ENCODE peak calls at places on chromosome 14, in five cellular contexts. One of them, this sample, is unnamed.
A peak's percentile ranks its signal among the peaks of the same experiment; 100 is the strongest.

GRCh38 chr14:67232066-67232465 is 9.2 kb upstream of the PALS1 start:
- DNase-seq in astrocyte: no peak
- DNase-seq in heart right ventricle: no peak
- DNase-seq in HEK293T: no peak
- DNase-seq in stimulated activated CD4-positive, alpha-beta T cell treated with anti-CD3 and anti-CD28 coated beads, Interleukin-15, amount 100 ng/mL, for 1 hour: no peak
- DNase-seq in this sample: no peak

GRCh38 chr14:39229222-39229543 is 4.5 kb upstream of the MIA2 start:
- DNase-seq in astrocyte: no peak
- DNase-seq in heart right ventricle: no peak
- DNase-seq in HEK293T: no peak
- DNase-seq in stimulated activated CD4-positive, alpha-beta T cell treated with anti-CD3 and anti-CD28 coated beads, Interleukin-15, amount 100 ng/mL, for 1 hour: peak; percentile 10
- DNase-seq in this sample: no peak

GRCh38 chr14:79668941-79669340 is 542.4 kb downstream of the DIO2 start:
- DNase-seq in astrocyte: no peak
- DNase-seq in heart right ventricle: no peak
- DNase-seq in HEK293T: no peak
- DNase-seq in stimulated activated CD4-positive, alpha-beta T cell treated with anti-CD3 and anti-CD28 coated beads, Interleukin-15, amount 100 ng/mL, for 1 hour: no peak
- DNase-seq in this sample: no peak

GRCh38 chr14:44040561-44040960 is 466.5 kb downstream of the FSCB start:
- DNase-seq in astrocyte: no peak
- DNase-seq in heart right ventricle: no peak
- DNase-seq in HEK293T: no peak
- DNase-seq in stimulated activated CD4-positive, alpha-beta T cell treated with anti-CD3 and anti-CD28 coated beads, Interleukin-15, amount 100 ng/mL, for 1 hour: no peak
- DNase-seq in this sample: no peak

GRCh38 chr14:55077691-55078151 is 26.3 kb downstream of the MAPK1IP1L start:
- DNase-seq in astrocyte: peak; percentile 60
- DNase-seq in heart right ventricle: no peak
- DNase-seq in HEK293T: no peak
- DNase-seq in stimulated activated CD4-positive, alpha-beta T cell treated with anti-CD3 and anti-CD28 coated beads, Interleukin-15, amount 100 ng/mL, for 1 hour: no peak
- DNase-seq in this sample: no peak

GRCh38 chr14:105325716-105326567 is 11.4 kb downstream of the PACS2 start:
- DNase-seq in astrocyte: no peak
- DNase-seq in heart right ventricle: no peak
- DNase-seq in HEK293T: no peak
- DNase-seq in stimulated activated CD4-positive, alpha-beta T cell treated with anti-CD3 and anti-CD28 coated beads, Interleukin-15, amount 100 ng/mL, for 1 hour: no peak
- DNase-seq in this sample: no peak

GRCh38 chr14:85313801-85314207 is 216.1 kb upstream of the FLRT2 start:
- DNase-seq in astrocyte: peak; percentile 77
- DNase-seq in heart right ventricle: no peak
- DNase-seq in HEK293T: no peak
- DNase-seq in stimulated activated CD4-positive, alpha-beta T cell treated with anti-CD3 and anti-CD28 coated beads, Interleukin-15, amount 100 ng/mL, for 1 hour: no peak
- DNase-seq in this sample: no peak

GRCh38 chr14:55609681-55610080 is 29.7 kb downstream of the KTN1 start:
- DNase-seq in astrocyte: peak; percentile 61
- DNase-seq in heart right ventricle: no peak
- DNase-seq in HEK293T: no peak
- DNase-seq in stimulated activated CD4-positive, alpha-beta T cell treated with anti-CD3 and anti-CD28 coated beads, Interleukin-15, amount 100 ng/mL, for 1 hour: no peak
- DNase-seq in this sample: no peak